ENCODE peak calls at places on chromosomes 5 and 9, in nine cellular contexts. F is cardiac muscle cell; D is right cardiac atrium; U is psoas muscle; M is CD4-positive, CD25-positive, alpha-beta regulatory T cell; Q is lower lobe of right lung; B is fibroblast of lung; A is AG10803; H is IMR-90. E is an unnamed sample.

GRCh38 chr5:159504857-159505304 is 174.6 kb upstream of the IL12B start:
- DNase-seq in F (peak), D (peak), U (no peak), M (no peak), Q (peak), B (peak), A (peak), H (peak), E (peak)

GRCh38 chr5:174271316-174271715 is 225.8 kb downstream of the NSG2 start:
- DNase-seq in F (no peak), D (no peak), U (no peak), M (no peak), Q (no peak), B (no peak), A (no peak), H (no peak), E (no peak)

GRCh38 chr5:45411971-45412612 is 284.1 kb downstream of the HCN1 start:
- DNase-seq in F (no peak), D (no peak), U (no peak), M (no peak), Q (no peak), B (peak), A (no peak), H (peak), E (peak)

GRCh38 chr5:43149231-43149630 is 28.5 kb downstream of the ZNF131 start:
- DNase-seq in F (no peak), D (no peak), U (no peak), M (no peak), Q (no peak), B (no peak), A (no peak), H (no peak), E (no peak)

GRCh38 chr5:92560698-92561361 is 1020.2 kb downstream of the NR2F1-AS1 start:
- DNase-seq in F (peak), D (no peak), U (no peak), M (no peak), Q (no peak), B (peak), A (peak), H (peak), E (peak)

GRCh38 chr5:112965733-112966306 is 10.8 kb upstream of the DCP2 start:
- DNase-seq in F (no peak), D (no peak), U (no peak), M (no peak), Q (no peak), B (no peak), A (no peak), H (no peak), E (no peak)

GRCh38 chr9:110532908-110533665 is 46.5 kb downstream of the SVEP1 start:
- DNase-seq in F (no peak), D (no peak), U (no peak), M (no peak), Q (no peak), B (no peak), A (peak), H (peak), E (no peak)

GRCh38 chr9:91066042-91066415 is 264.4 kb downstream of the SYK start:
- DNase-seq in F (no peak), D (no peak), U (no peak), M (no peak), Q (no peak), B (no peak), A (no peak), H (no peak), E (no peak)

GRCh38 chr9:37753489-37754190 is at the start of gene TRMT10B:
- DNase-seq in F (peak), D (peak), U (peak), M (peak), Q (peak), B (peak), A (peak), H (peak), E (peak)

GRCh38 chr5:91170266-91170665 is 212.9 kb downstream of the ARRDC3 start:
- DNase-seq in F (peak), D (no peak), U (no peak), M (no peak), Q (no peak), B (peak), A (peak), H (peak), E (peak)

GRCh38 chr9:37377688-37378612 is 44.5 kb upstream of the GRHPR start:
- DNase-seq in F (no peak), D (no peak), U (no peak), M (no peak), Q (no peak), B (no peak), A (no peak), H (no peak), E (no peak)

GRCh38 chr5:16570121-16570815 is 46.5 kb downstream of the RETREG1 start:
- DNase-seq in F (peak), D (no peak), U (no peak), M (no peak), Q (no peak), B (peak), A (peak), H (peak), E (peak)

GRCh38 chr9:114521846-114522245 is 16.6 kb upstream of the WHRN start:
- DNase-seq in F (no peak), D (no peak), U (no peak), M (no peak), Q (no peak), B (peak), A (peak), H (peak), E (no peak)

GRCh38 chr9:136216541-136217240 is 11.8 kb upstream of the LHX3 start:
- DNase-seq in F (no peak), D (no peak), U (no peak), M (no peak), Q (no peak), B (no peak), A (no peak), H (no peak), E (no peak)

GRCh38 chr9:3567988-3568387 is 42.2 kb upstream of the RFX3 start:
- DNase-seq in F (no peak), D (no peak), U (no peak), M (no peak), Q (no peak), B (no peak), A (no peak), H (no peak), E (no peak)

GRCh38 chr9:107043886-107044285 is 180.9 kb downstream of the ZNF462 start:
- DNase-seq in F (no peak), D (no peak), U (no peak), M (no peak), Q (no peak), B (peak), A (peak), H (no peak), E (no peak)

GRCh38 chr5:20601678-20602100 is 613.7 kb upstream of the CDH18 start:
- DNase-seq in F (peak), D (no peak), U (no peak), M (no peak), Q (no peak), B (peak), A (no peak), H (no peak), E (peak)

GRCh38 chr9:91420471-91421021 is 3.1 kb downstream of the NFIL3 start:
- DNase-seq in F (peak), D (no peak), U (no peak), M (no peak), Q (no peak), B (peak), A (peak), H (peak), E (peak)

GRCh38 chr9:99071313-99072039 is 33.4 kb upstream of the TGFBR1 start:
- DNase-seq in F (no peak), D (no peak), U (no peak), M (no peak), Q (no peak), B (peak), A (no peak), H (peak), E (no peak)

GRCh38 chr9:122213589-122214413 is 15.0 kb downstream of the LHX6 start:
- DNase-seq in F (no peak), D (no peak), U (peak), M (peak), Q (no peak), B (no peak), A (no peak), H (no peak), E (no peak)

GRCh38 chr5:66410056-66410455 is 186.1 kb upstream of the MAST4 start:
- DNase-seq in F (no peak), D (no peak), U (no peak), M (no peak), Q (no peak), B (no peak), A (no peak), H (no peak), E (no peak)

GRCh38 chr5:74320526-74320925 is 320.0 kb downstream of the ENC1 start:
- DNase-seq in F (no peak), D (no peak), U (no peak), M (no peak), Q (no peak), B (no peak), A (no peak), H (no peak), E (no peak)

GRCh38 chr9:120713257-120714087 is 798 bp downstream of the MEGF9 start:
- DNase-seq in F (no peak), D (peak), U (peak), M (peak), Q (peak), B (no peak), A (no peak), H (no peak), E (no peak)

GRCh38 chr9:2274762-2275161 is 259.6 kb downstream of the SMARCA2 start:
- DNase-seq in F (no peak), D (no peak), U (no peak), M (no peak), Q (no peak), B (no peak), A (no peak), H (no peak), E (no peak)

GRCh38 chr9:110900917-110901316 is 137.4 kb downstream of the LPAR1 start:
- DNase-seq in F (no peak), D (no peak), U (no peak), M (no peak), Q (no peak), B (peak), A (peak), H (peak), E (no peak)

GRCh38 chr9:98328141-98328540 is 72.7 kb upstream of the TBC1D2 start:
- DNase-seq in F (no peak), D (no peak), U (no peak), M (no peak), Q (no peak), B (no peak), A (no peak), H (no peak), E (no peak)

GRCh38 chr5:95815143-95815729 is 7.3 kb downstream of the GLRX start:
- DNase-seq in F (no peak), D (no peak), U (no peak), M (no peak), Q (no peak), B (no peak), A (no peak), H (no peak), E (no peak)

GRCh38 chr5:100667021-100667671 is 132.0 kb downstream of the FAM174A start:
- DNase-seq in F (peak), D (no peak), U (no peak), M (no peak), Q (no peak), B (peak), A (peak), H (peak), E (peak)

GRCh38 chr5:83357621-83358231 is 113.8 kb upstream of the VCAN start:
- DNase-seq in F (no peak), D (no peak), U (no peak), M (no peak), Q (no peak), B (no peak), A (no peak), H (no peak), E (no peak)

GRCh38 chr5:119681734-119682133 is 52.4 kb downstream of the FAM170A start:
- DNase-seq in F (no peak), D (no peak), U (no peak), M (no peak), Q (no peak), B (no peak), A (no peak), H (no peak), E (no peak)

GRCh38 chr5:150410524-150411244 is 2.0 kb downstream of the CD74 start:
- DNase-seq in F (peak), D (peak), U (peak), M (peak), Q (no peak), B (peak), A (peak), H (peak), E (peak)

GRCh38 chr5:109223521-109223920 is 186.3 kb downstream of the PJA2 start:
- DNase-seq in F (no peak), D (no peak), U (no peak), M (no peak), Q (no peak), B (no peak), A (no peak), H (no peak), E (no peak)

GRCh38 chr9:89436963-89437625 is 60.8 kb downstream of the SEMA4D start:
- DNase-seq in F (no peak), D (no peak), U (no peak), M (peak), Q (peak), B (no peak), A (no peak), H (no peak), E (no peak)

DNA sequence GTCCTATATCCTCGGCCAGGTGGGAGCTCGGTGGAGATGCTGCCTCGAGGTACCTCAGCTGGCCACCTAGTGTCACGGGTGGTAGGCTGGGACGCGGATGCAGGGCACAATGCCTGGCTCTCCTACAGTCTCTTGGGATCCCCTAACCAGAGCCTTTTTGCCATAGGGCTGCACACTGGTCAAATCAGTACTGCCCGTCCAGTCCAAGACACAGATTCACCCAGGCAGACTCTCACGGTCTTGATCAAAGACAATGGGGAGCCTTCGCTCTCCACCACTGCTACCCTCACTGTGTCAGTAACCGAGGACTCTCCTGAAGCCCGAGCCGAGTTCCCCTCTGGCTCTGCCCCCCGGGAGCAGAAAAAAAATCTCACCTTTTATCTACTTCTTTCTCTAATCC is 2.0 kb downstream of the PCDHGC3 start:
- DNase-seq in F (no peak), D (no peak), U (no peak), M (no peak), Q (no peak), B (no peak), A (no peak), H (no peak), E (peak)
- H3K4me3 ChIP-seq in F (no peak), D (peak), U (peak), M (no peak), Q (peak), B (peak), A (peak), H (peak), E (peak)

GRCh38 chr5:131279209-131279608 is 15.4 kb downstream of the CDC42SE2 start:
- DNase-seq in F (no peak), D (no peak), U (no peak), M (no peak), Q (no peak), B (no peak), A (no peak), H (no peak), E (no peak)
- H3K4me3 ChIP-seq in F (no peak), D (no peak), U (no peak), M (peak), Q (no peak), B (no peak), A (no peak), H (no peak), E (no peak)

DNA sequence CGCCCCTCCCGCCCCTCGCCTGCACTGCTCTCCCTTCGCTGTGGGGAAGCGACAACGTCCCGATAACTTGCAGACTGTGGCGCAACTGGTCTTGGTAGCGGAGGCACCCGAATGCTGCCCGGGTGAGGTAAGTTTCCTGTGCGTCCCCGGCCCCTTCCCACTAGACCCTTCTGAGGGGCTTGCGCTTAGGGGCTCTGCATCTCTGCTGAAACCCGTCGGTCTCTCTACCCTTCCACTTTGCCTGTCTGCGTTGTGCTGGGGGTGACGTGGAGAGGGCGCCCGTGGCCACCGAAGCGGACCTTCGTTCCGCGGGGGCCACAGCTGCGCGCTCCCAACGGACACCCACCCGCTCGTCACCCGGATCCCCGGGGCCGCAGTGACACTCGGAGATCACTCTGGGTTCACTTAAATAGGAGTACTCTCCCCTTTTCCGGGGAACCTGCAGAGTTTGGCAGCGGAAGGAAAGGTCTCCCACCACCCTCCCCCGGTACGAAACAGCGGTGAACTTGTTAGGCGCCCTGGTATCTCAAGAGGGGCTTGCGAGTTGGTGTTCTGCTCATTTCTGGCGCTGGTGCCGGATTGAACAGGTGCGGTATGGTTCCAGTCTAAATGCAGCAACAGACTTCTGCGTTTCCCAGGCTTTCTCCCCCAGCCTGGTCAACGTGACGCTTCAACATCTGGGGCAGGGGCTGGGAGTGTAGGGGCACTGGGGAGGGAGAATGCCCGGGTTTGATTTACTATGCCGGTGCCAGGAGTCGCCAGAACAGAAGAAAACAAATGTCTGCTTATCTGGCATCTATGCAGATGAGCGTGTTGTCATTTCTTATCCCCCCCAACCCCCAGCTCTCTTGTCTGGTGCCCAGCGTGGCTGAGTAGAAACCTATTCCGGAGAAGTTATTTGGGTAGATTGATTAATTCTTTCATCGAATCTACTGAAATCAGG is 867 bp downstream of the PIP5K1B start:
- DNase-seq in F (peak), D (peak), U (peak), M (no peak), Q (no peak), B (peak), A (no peak), H (no peak), E (peak)
- H3K4me3 ChIP-seq in F (peak), D (peak), U (peak), M (peak), Q (peak), B (peak), A (peak), H (no peak), E (peak)

GRCh38 chr5:134129411-134130238 is 15.1 kb downstream of the TCF7 start:
- DNase-seq in F (no peak), D (no peak), U (no peak), M (no peak), Q (peak), B (no peak), A (no peak), H (no peak), E (no peak)
- H3K4me3 ChIP-seq in F (no peak), D (no peak), U (no peak), M (peak), Q (no peak), B (no peak), A (no peak), H (no peak), E (no peak)

GRCh38 chr5:146475906-146476305 is 28.8 kb downstream of the TCERG1 start:
- DNase-seq in F (peak), D (no peak), U (no peak), M (no peak), Q (no peak), B (peak), A (no peak), H (peak), E (peak)

GRCh38 chr5:146475190-146475801 is 28.2 kb downstream of the TCERG1 start:
- DNase-seq in F (peak), D (no peak), U (no peak), M (no peak), Q (no peak), B (no peak), A (no peak), H (no peak), E (peak)

GRCh38 chr5:146474040-146474439 is 26.9 kb downstream of the TCERG1 start:
- DNase-seq in F (no peak), D (no peak), U (no peak), M (no peak), Q (no peak), B (no peak), A (no peak), H (no peak), E (no peak)
- H3K4me3 ChIP-seq in F (no peak), D (no peak), U (no peak), M (no peak), Q (no peak), B (no peak), A (no peak), H (no peak), E (no peak)